ENCODE peak calls at places on chromosome 3, in nine cellular contexts. One of them, this sample, is unnamed.

GRCh38 chr3:195450731-195451229 is 8.0 kb upstream of the ACAP2 start:
- DNase-seq in psoas muscle: peak; percentile 57
- DNase-seq in kidney epithelial cell: no peak
- DNase-seq in brain microvascular endothelial cell: no peak
- DNase-seq in fibroblast of pulmonary artery: peak; percentile 97
- DNase-seq in colonic mucosa: no peak
- DNase-seq in DND-41: no peak
- DNase-seq in right lobe of liver: no peak
- DNase-seq in mucosa of descending colon: no peak
- DNase-seq in this sample: peak; percentile 72

GRCh38 chr3:138594150-138594934 is at the start of gene CEP70:
- DNase-seq in DND-41: peak; percentile 91
- DNase-seq in psoas muscle: peak; percentile 96
- DNase-seq in right lobe of liver: peak; percentile 97
- DNase-seq in colonic mucosa: peak; percentile 96
- DNase-seq in mucosa of descending colon: peak; percentile 96
- DNase-seq in fibroblast of pulmonary artery: peak; percentile 97
- DNase-seq in kidney epithelial cell: peak; percentile 81
- DNase-seq in brain microvascular endothelial cell: peak; percentile 87
- DNase-seq in this sample: peak; percentile 81

GRCh38 chr3:151330374-151330773 is 1.0 kb upstream of the P2RY13 start:
- DNase-seq in kidney epithelial cell: no peak
- DNase-seq in psoas muscle: no peak
- DNase-seq in brain microvascular endothelial cell: no peak
- DNase-seq in fibroblast of pulmonary artery: no peak
- DNase-seq in DND-41: no peak
- DNase-seq in colonic mucosa: no peak
- DNase-seq in right lobe of liver: no peak
- DNase-seq in mucosa of descending colon: no peak
- DNase-seq in this sample: no peak

GRCh38 chr3:123765475-123766166 is 118.5 kb downstream of the MYLK start:
- DNase-seq in mucosa of descending colon: no peak
- DNase-seq in kidney epithelial cell: no peak
- DNase-seq in psoas muscle: no peak
- DNase-seq in brain microvascular endothelial cell: peak; percentile 35
- DNase-seq in colonic mucosa: peak; percentile 5
- DNase-seq in DND-41: no peak
- DNase-seq in right lobe of liver: no peak
- DNase-seq in fibroblast of pulmonary artery: peak; percentile 86
- DNase-seq in this sample: no peak

GRCh38 chr3:67635257-67635656 is 19.2 kb downstream of the SUCLG2 start:
- DNase-seq in brain microvascular endothelial cell: peak; percentile 90
- DNase-seq in right lobe of liver: no peak
- DNase-seq in DND-41: no peak
- DNase-seq in psoas muscle: no peak
- DNase-seq in fibroblast of pulmonary artery: peak; percentile 56
- DNase-seq in kidney epithelial cell: no peak
- DNase-seq in colonic mucosa: no peak
- DNase-seq in mucosa of descending colon: no peak
- DNase-seq in this sample: peak; percentile 29

GRCh38 chr3:31981206-31982181 is at the start of the genes OSBPL10 and ZNF860:
- DNase-seq in DND-41: no peak
- DNase-seq in right lobe of liver: peak; percentile 85
- DNase-seq in fibroblast of pulmonary artery: peak; percentile 95
- DNase-seq in brain microvascular endothelial cell: peak; percentile 87
- DNase-seq in colonic mucosa: peak; percentile 92
- DNase-seq in psoas muscle: peak; percentile 93
- DNase-seq in kidney epithelial cell: peak; percentile 56
- DNase-seq in mucosa of descending colon: peak; percentile 92
- DNase-seq in this sample: peak; percentile 89

GRCh38 chr3:23435318-23435717 is 232.2 kb downstream of the UBE2E2 start:
- DNase-seq in brain microvascular endothelial cell: no peak
- DNase-seq in colonic mucosa: no peak
- DNase-seq in DND-41: no peak
- DNase-seq in kidney epithelial cell: no peak
- DNase-seq in psoas muscle: no peak
- DNase-seq in mucosa of descending colon: no peak
- DNase-seq in fibroblast of pulmonary artery: no peak
- DNase-seq in right lobe of liver: no peak
- DNase-seq in this sample: no peak

GRCh38 chr3:149581681-149582349 is 76.0 kb downstream of the WWTR1 start:
- DNase-seq in DND-41: no peak
- DNase-seq in colonic mucosa: no peak
- DNase-seq in fibroblast of pulmonary artery: peak; percentile 75
- DNase-seq in brain microvascular endothelial cell: peak; percentile 87
- DNase-seq in kidney epithelial cell: peak; percentile 74
- DNase-seq in mucosa of descending colon: no peak
- DNase-seq in right lobe of liver: no peak
- DNase-seq in psoas muscle: peak; percentile 56
- DNase-seq in this sample: peak; percentile 62

GRCh38 chr3:35544976-35545375 is 94.3 kb upstream of the ARPP21 start:
- DNase-seq in psoas muscle: no peak
- DNase-seq in mucosa of descending colon: no peak
- DNase-seq in kidney epithelial cell: no peak
- DNase-seq in colonic mucosa: no peak
- DNase-seq in DND-41: no peak
- DNase-seq in brain microvascular endothelial cell: no peak
- DNase-seq in right lobe of liver: no peak
- DNase-seq in fibroblast of pulmonary artery: no peak
- DNase-seq in this sample: no peak

GRCh38 chr3:183108470-183108869 is 9.2 kb upstream of the MCCC1 start:
- DNase-seq in brain microvascular endothelial cell: no peak
- DNase-seq in mucosa of descending colon: no peak
- DNase-seq in DND-41: no peak
- DNase-seq in fibroblast of pulmonary artery: no peak
- DNase-seq in right lobe of liver: no peak
- DNase-seq in colonic mucosa: no peak
- DNase-seq in psoas muscle: no peak
- DNase-seq in kidney epithelial cell: no peak
- DNase-seq in this sample: no peak

GRCh38 chr3:49120438-49121135 is at the start of gene USP19:
- DNase-seq in mucosa of descending colon: peak; percentile 98
- DNase-seq in kidney epithelial cell: no peak
- DNase-seq in fibroblast of pulmonary artery: peak; percentile 94
- DNase-seq in right lobe of liver: peak; percentile 95
- DNase-seq in psoas muscle: peak; percentile 99
- DNase-seq in colonic mucosa: peak; percentile 97
- DNase-seq in brain microvascular endothelial cell: peak; percentile 81
- DNase-seq in DND-41: peak; percentile 96
- DNase-seq in this sample: peak; percentile 69

GRCh38 chr3:179528786-179529185 is 33.9 kb upstream of the ACTL6A start:
- DNase-seq in fibroblast of pulmonary artery: no peak
- DNase-seq in mucosa of descending colon: no peak
- DNase-seq in kidney epithelial cell: peak; percentile 50
- DNase-seq in colonic mucosa: no peak
- DNase-seq in right lobe of liver: no peak
- DNase-seq in brain microvascular endothelial cell: no peak
- DNase-seq in psoas muscle: no peak
- DNase-seq in DND-41: no peak
- DNase-seq in this sample: no peak

GRCh38 chr3:34011171-34012101 is 213.0 kb downstream of the PDCD6IP start:
- DNase-seq in colonic mucosa: no peak
- DNase-seq in DND-41: no peak
- DNase-seq in kidney epithelial cell: no peak
- DNase-seq in fibroblast of pulmonary artery: peak; percentile 8
- DNase-seq in right lobe of liver: no peak
- DNase-seq in mucosa of descending colon: no peak
- DNase-seq in psoas muscle: no peak
- DNase-seq in brain microvascular endothelial cell: peak; percentile 34
- DNase-seq in this sample: peak; percentile 15

GRCh38 chr3:85360742-85361387 is 402.1 kb downstream of the CADM2 start:
- DNase-seq in mucosa of descending colon: peak; percentile 56
- DNase-seq in DND-41: peak; percentile 28
- DNase-seq in brain microvascular endothelial cell: peak; percentile 53
- DNase-seq in fibroblast of pulmonary artery: peak; percentile 13
- DNase-seq in colonic mucosa: peak; percentile 35
- DNase-seq in right lobe of liver: peak; percentile 31
- DNase-seq in kidney epithelial cell: no peak
- DNase-seq in psoas muscle: no peak
- DNase-seq in this sample: no peak

GRCh38 chr3:114649331-114649730 is 355.5 kb downstream of the TIGIT start:
- DNase-seq in psoas muscle: no peak
- DNase-seq in colonic mucosa: no peak
- DNase-seq in brain microvascular endothelial cell: no peak
- DNase-seq in right lobe of liver: no peak
- DNase-seq in fibroblast of pulmonary artery: peak; percentile 29
- DNase-seq in DND-41: no peak
- DNase-seq in mucosa of descending colon: no peak
- DNase-seq in kidney epithelial cell: peak; percentile 94
- DNase-seq in this sample: peak; percentile 65

GRCh38 chr3:31661993-31662392 is 129.3 kb downstream of the STT3B start:
- DNase-seq in DND-41: no peak
- DNase-seq in fibroblast of pulmonary artery: no peak
- DNase-seq in brain microvascular endothelial cell: no peak
- DNase-seq in colonic mucosa: no peak
- DNase-seq in mucosa of descending colon: no peak
- DNase-seq in kidney epithelial cell: no peak
- DNase-seq in right lobe of liver: no peak
- DNase-seq in psoas muscle: no peak
- DNase-seq in this sample: no peak

DNA sequence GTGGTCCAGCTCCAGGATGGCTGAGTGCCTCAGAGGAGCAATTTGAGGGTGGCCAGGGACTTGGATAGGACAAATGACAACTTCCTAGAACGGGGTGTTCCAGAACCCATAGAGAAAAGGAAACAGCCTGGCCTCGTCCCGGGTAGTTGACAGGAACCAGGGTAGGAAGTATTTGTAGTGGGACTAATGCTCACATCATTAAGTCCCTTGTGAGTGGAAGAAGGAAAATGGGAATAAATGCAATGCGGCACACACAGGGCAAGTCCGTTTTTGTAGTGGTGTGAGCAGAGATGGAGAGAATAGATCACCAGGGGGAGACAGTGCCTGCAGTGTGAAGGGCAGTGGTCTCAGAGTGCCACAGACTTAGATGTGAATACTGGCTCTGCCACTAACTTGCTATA is 19.6 kb downstream of the TIMP4 start:
- DNase-seq in kidney epithelial cell: no peak
- DNase-seq in colonic mucosa: no peak
- DNase-seq in mucosa of descending colon: no peak
- DNase-seq in psoas muscle: no peak
- DNase-seq in fibroblast of pulmonary artery: peak; percentile 89
- DNase-seq in DND-41: peak; percentile 58
- DNase-seq in brain microvascular endothelial cell: peak; percentile 73
- DNase-seq in right lobe of liver: no peak
- DNase-seq in this sample: no peak
- TF ChIP-seq CTCF in kidney epithelial cell: peak; percentile 56
- TF ChIP-seq CTCF in colonic mucosa: peak; percentile 22
- TF ChIP-seq CTCF in mucosa of descending colon: no peak
- TF ChIP-seq CTCF in psoas muscle: peak; percentile 60
- TF ChIP-seq CTCF in fibroblast of pulmonary artery: peak; percentile 82
- TF ChIP-seq CTCF in DND-41: peak; percentile 81
- TF ChIP-seq CTCF in brain microvascular endothelial cell: peak; percentile 86
- TF ChIP-seq CTCF in right lobe of liver: peak; percentile 31
- TF ChIP-seq CTCF in this sample: peak; percentile 74

GRCh38 chr3:132033471-132033870 is 1.3 kb downstream of the CPNE4 start:
- DNase-seq in mucosa of descending colon: no peak
- DNase-seq in right lobe of liver: no peak
- DNase-seq in colonic mucosa: no peak
- DNase-seq in DND-41: no peak
- DNase-seq in fibroblast of pulmonary artery: no peak
- DNase-seq in brain microvascular endothelial cell: no peak
- DNase-seq in kidney epithelial cell: no peak
- DNase-seq in psoas muscle: no peak
- DNase-seq in this sample: no peak

GRCh38 chr3:132032959-132033358 is 1.9 kb downstream of the CPNE4 start:
- DNase-seq in DND-41: no peak
- DNase-seq in mucosa of descending colon: no peak
- DNase-seq in brain microvascular endothelial cell: no peak
- DNase-seq in kidney epithelial cell: no peak
- DNase-seq in fibroblast of pulmonary artery: no peak
- DNase-seq in right lobe of liver: no peak
- DNase-seq in colonic mucosa: no peak
- DNase-seq in psoas muscle: no peak
- DNase-seq in this sample: no peak

GRCh38 chr3:132034486-132035464 is at the start of gene CPNE4:
- DNase-seq in colonic mucosa: peak; percentile 77
- DNase-seq in DND-41: peak; percentile 58
- DNase-seq in psoas muscle: peak; percentile 80
- DNase-seq in right lobe of liver: peak; percentile 67
- DNase-seq in kidney epithelial cell: peak; percentile 18
- DNase-seq in fibroblast of pulmonary artery: peak; percentile 74
- DNase-seq in mucosa of descending colon: peak; percentile 75
- DNase-seq in brain microvascular endothelial cell: peak; percentile 70
- DNase-seq in this sample: peak; percentile 46

GRCh38 chr3:132038198-132038825 is 3.5 kb upstream of the CPNE4 start:
- DNase-seq in DND-41: no peak
- DNase-seq in brain microvascular endothelial cell: no peak
- DNase-seq in psoas muscle: no peak
- DNase-seq in fibroblast of pulmonary artery: peak; percentile 53
- DNase-seq in mucosa of descending colon: no peak
- DNase-seq in kidney epithelial cell: no peak
- DNase-seq in colonic mucosa: no peak
- DNase-seq in right lobe of liver: no peak
- DNase-seq in this sample: no peak

GRCh38 chr3:132034097-132034485 is 723 bp downstream of the CPNE4 start:
- DNase-seq in right lobe of liver: no peak
- DNase-seq in brain microvascular endothelial cell: no peak
- DNase-seq in kidney epithelial cell: no peak
- DNase-seq in colonic mucosa: no peak
- DNase-seq in psoas muscle: no peak
- DNase-seq in fibroblast of pulmonary artery: no peak
- DNase-seq in mucosa of descending colon: no peak
- DNase-seq in DND-41: no peak
- DNase-seq in this sample: no peak
- H3K4me3 ChIP-seq in right lobe of liver: no peak overlapping the region
- H3K4me3 ChIP-seq in brain microvascular endothelial cell: no peak overlapping the region
- H3K4me3 ChIP-seq in kidney epithelial cell: no peak overlapping the region
- H3K4me3 ChIP-seq in colonic mucosa: no peak overlapping the region
- H3K4me3 ChIP-seq in psoas muscle: no peak overlapping the region
- H3K4me3 ChIP-seq in fibroblast of pulmonary artery: no peak overlapping the region
- H3K4me3 ChIP-seq in mucosa of descending colon: no peak overlapping the region
- H3K4me3 ChIP-seq in DND-41: no peak overlapping the region
- H3K4me3 ChIP-seq in this sample: no peak overlapping the region

DNA sequence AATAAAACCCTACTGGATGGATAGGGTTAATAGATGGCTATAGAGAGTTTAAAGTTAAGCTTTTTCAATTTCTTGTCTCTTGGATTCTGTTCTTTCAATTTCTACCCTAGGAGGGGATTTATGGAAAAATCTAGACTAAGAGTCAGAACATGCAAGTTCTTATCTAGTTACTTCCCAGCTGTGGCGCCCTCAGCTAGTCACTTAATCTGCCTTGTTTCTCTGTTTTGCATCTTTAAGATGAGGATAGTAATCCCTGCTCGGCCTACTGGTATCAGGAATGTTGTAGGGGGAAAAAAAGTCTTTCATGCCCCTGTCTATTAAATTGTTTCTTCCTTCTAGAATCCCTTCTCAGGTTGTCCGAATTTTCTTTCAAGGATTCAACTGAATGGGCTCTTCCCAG is 4.3 kb downstream of the KCTD6 start:
- DNase-seq in DND-41: no peak
- DNase-seq in kidney epithelial cell: no peak
- DNase-seq in mucosa of descending colon: no peak
- DNase-seq in brain microvascular endothelial cell: no peak
- DNase-seq in right lobe of liver: no peak
- DNase-seq in fibroblast of pulmonary artery: no peak
- DNase-seq in colonic mucosa: no peak
- DNase-seq in psoas muscle: no peak
- DNase-seq in this sample: no peak
- TF ChIP-seq CTCF in DND-41: no peak
- TF ChIP-seq CTCF in kidney epithelial cell: no peak
- TF ChIP-seq CTCF in mucosa of descending colon: no peak
- TF ChIP-seq CTCF in brain microvascular endothelial cell: no peak
- TF ChIP-seq CTCF in right lobe of liver: no peak
- TF ChIP-seq CTCF in fibroblast of pulmonary artery: no peak
- TF ChIP-seq CTCF in colonic mucosa: no peak
- TF ChIP-seq CTCF in psoas muscle: no peak
- TF ChIP-seq CTCF in this sample: no peak

GRCh38 chr3:64209866-64210609 is 15.2 kb downstream of the PRICKLE2 start:
- DNase-seq in kidney epithelial cell: no peak
- DNase-seq in mucosa of descending colon: peak; percentile 38
- DNase-seq in fibroblast of pulmonary artery: peak; percentile 92
- DNase-seq in psoas muscle: peak; percentile 84
- DNase-seq in DND-41: no peak
- DNase-seq in brain microvascular endothelial cell: no peak
- DNase-seq in colonic mucosa: peak; percentile 40
- DNase-seq in right lobe of liver: peak; percentile 37
- DNase-seq in this sample: no peak
- H3K4me3 ChIP-seq in kidney epithelial cell: no peak overlapping the region
- H3K4me3 ChIP-seq in mucosa of descending colon: no peak overlapping the region
- H3K4me3 ChIP-seq in fibroblast of pulmonary artery: no peak overlapping the region
- H3K4me3 ChIP-seq in psoas muscle: no peak overlapping the region
- H3K4me3 ChIP-seq in DND-41: no peak overlapping the region
- H3K4me3 ChIP-seq in brain microvascular endothelial cell: no peak overlapping the region
- H3K4me3 ChIP-seq in colonic mucosa: no peak overlapping the region
- H3K4me3 ChIP-seq in right lobe of liver: no peak overlapping the region
- H3K4me3 ChIP-seq in this sample: no peak overlapping the region

This sample was measured in HFF-Myc.